ENCODE peak calls at places on chromosomes 6 and 20, in four cellular contexts. A is WTC11, F is HepG2, L is K562. H is an unnamed sample.

GRCh38 chr20:25044660-25045342 is 13.1 kb downstream of the ACSS1 start:
- DNase-seq in A (no peak), F (no peak), L (no peak), H (no peak)

GRCh38 chr20:58194176-58194796 is 34.2 kb downstream of the ANKRD60 start:
- DNase-seq in A (no peak), F (no peak), L (no peak), H (no peak)

GRCh38 chr20:37651932-37652331 is 41.9 kb upstream of the CTNNBL1 start:
- DNase-seq in A (peak), F (peak), L (peak), H (peak)

GRCh38 chr6:109224107-109224875 is 129.0 kb downstream of the CEP57L1 start:
- DNase-seq in A (no peak), F (no peak), L (no peak), H (no peak)

GRCh38 chr6:31246051-31246495 is 25.8 kb downstream of the HLA-C start:
- DNase-seq in A (no peak), F (peak), L (no peak), H (peak)

GRCh38 chr20:4726710-4727391 is 5.1 kb downstream of the PRND start:
- DNase-seq in A (no peak), F (no peak), L (no peak), H (no peak)

GRCh38 chr20:53402233-53403005 is 191.2 kb downstream of the ZNF217 start:
- DNase-seq in A (no peak), F (no peak), L (no peak), H (no peak)

GRCh38 chr20:2237059-2237458 is 58.7 kb upstream of the TGM3 start:
- DNase-seq in A (peak), F (no peak), L (no peak), H (no peak)

GRCh38 chr6:35091353-35092083 is 49.6 kb downstream of the TCP11 start:
- DNase-seq in A (no peak), F (no peak), L (no peak), H (no peak)

GRCh38 chr6:144413418-144413817 is 128.3 kb downstream of the UTRN start:
- DNase-seq in A (no peak), F (no peak), L (no peak), H (no peak)

GRCh38 chr6:145544514-145544913 is 190.8 kb downstream of the EPM2A start:
- DNase-seq in A (no peak), F (no peak), L (no peak), H (no peak)

GRCh38 chr6:25311251-25311910 is 32.2 kb downstream of the CARMIL1 start:
- DNase-seq in A (no peak), F (no peak), L (no peak), H (no peak)

GRCh38 chr6:143195349-143195845 is 134.7 kb downstream of the AIG1 start:
- DNase-seq in A (no peak), F (no peak), L (no peak), H (no peak)

GRCh38 chr6:165675120-165675519 is 12.1 kb upstream of the PDE10A start:
- DNase-seq in A (no peak), F (no peak), L (no peak), H (no peak)

GRCh38 chr6:11093591-11094410 is at the start of gene SMIM13:
- DNase-seq in A (peak), F (peak), L (peak), H (peak)

GRCh38 chr6:159180001-159180400 is 10.8 kb downstream of the FNDC1 start:
- DNase-seq in A (no peak), F (no peak), L (no peak), H (no peak)

GRCh38 chr20:44714102-44714700 is 968 bp upstream of the CCN5 start:
- DNase-seq in A (no peak), F (no peak), L (no peak), H (no peak)

GRCh38 chr20:44716309-44717106 is 1.3 kb downstream of the CCN5 start:
- DNase-seq in A (no peak), F (no peak), L (no peak), H (no peak)

GRCh38 chr20:44717986-44718385 is 2.8 kb downstream of the CCN5 start:
- DNase-seq in A (peak), F (no peak), L (peak), H (peak)

GRCh38 chr20:44715495-44716308 is 533 bp downstream of the CCN5 start:
- DNase-seq in A (no peak), F (no peak), L (no peak), H (no peak)

GRCh38 chr20:44714701-44715494 is at the start of gene CCN5:
- DNase-seq in A (no peak), F (peak), L (peak), H (no peak)
- TF ChIP-seq ELF4 in A (no peak), F (no peak), L (no peak), H (no peak)

GRCh38 chr6:56349196-56349595 is 101.8 kb upstream of the COL21A1 start:
- DNase-seq in A (no peak), F (no peak), L (no peak), H (no peak)
- TF ChIP-seq ELF4 in A (no peak), F (no peak), L (no peak), H (no peak)

GRCh38 chr20:17835941-17836861 is 132.4 kb downstream of the SNX5 start:
- DNase-seq in A (no peak), F (no peak), L (no peak), H (no peak)
- TF ChIP-seq ELF4 in A (no peak), F (no peak), L (no peak), H (no peak)

DNA sequence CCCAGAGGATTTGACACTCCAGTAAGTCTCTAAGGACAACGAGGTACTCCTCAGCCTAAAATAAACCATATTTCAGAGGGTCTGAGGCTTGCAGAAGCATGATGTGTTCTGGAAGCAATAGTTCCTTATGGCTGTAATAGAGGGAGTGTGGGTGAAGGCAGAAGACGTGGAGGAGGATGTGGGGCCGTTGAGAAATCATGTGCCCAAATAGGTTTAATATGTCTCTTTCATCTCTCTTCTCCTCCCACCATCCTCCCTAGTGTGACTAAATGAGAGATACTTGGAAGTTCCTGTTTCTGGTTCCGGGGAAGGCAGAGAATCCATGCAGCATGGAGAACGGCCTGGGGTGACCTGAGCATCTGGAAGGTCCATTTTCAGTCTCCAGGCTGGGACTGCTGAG is 174.0 kb upstream of the RSPO3 start:
- DNase-seq in A (no peak), F (no peak), L (no peak), H (no peak)
- TF ChIP-seq ELF4 in A (no peak), F (no peak), L (no peak), H (no peak)

GRCh38 chr6:157758516-157759023 is 64.5 kb upstream of the SNX9 start:
- DNase-seq in A (no peak), F (no peak), L (peak), H (no peak)

GRCh38 chr6:157760589-157761330 is 62.3 kb upstream of the SNX9 start:
- DNase-seq in A (no peak), F (no peak), L (no peak), H (no peak)

GRCh38 chr6:157760137-157760536 is 62.9 kb upstream of the SNX9 start:
- DNase-seq in A (no peak), F (no peak), L (no peak), H (no peak)

GRCh38 chr6:157757430-157758403 is 65.3 kb upstream of the SNX9 start:
- DNase-seq in A (no peak), F (no peak), L (no peak), H (no peak)

DNA sequence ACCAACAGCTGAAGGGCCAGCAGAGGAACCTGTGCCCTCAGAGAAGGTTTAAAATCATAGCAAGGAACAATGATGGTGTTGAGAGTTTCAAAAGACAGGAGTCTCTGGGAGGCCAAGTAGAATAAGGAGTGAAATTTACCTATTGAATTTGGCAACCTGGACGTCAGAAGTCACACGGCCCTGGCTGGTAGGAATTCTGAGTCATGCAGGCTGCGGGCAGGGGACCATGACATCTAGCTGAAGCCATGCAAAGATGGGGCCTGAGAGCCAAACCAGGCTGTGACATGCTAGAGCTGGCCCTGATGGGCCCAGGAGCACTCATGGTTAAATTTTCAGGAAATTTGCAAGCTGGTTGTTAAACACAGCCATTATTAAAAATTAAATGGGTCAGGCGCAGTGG is 64.0 kb upstream of the SNX9 start:
- DNase-seq in A (no peak), F (no peak), L (no peak), H (no peak)
- TF ChIP-seq ELF4 in A (no peak), F (no peak), L (no peak), H (no peak)

DNA sequence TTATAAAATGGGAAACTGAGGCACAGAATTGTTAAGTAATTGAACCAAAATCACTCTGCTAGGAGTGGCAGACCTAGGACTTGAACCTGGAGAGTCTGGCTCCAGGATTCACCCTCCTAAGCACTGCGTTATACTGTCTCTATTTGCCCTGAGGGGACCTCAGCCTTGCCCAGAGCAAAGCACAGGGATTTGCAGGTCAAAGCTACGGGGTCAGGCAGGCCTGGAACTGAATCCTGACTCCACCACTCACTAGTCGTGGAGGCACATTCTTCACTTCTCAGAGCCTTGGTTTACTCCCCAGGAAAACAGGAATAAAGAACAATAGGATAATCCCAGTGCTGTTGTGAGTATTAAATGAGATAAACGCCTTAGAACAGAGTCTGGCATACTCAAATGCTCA is 19.4 kb downstream of the KCNK15 start:
- DNase-seq in A (no peak), F (no peak), L (no peak), H (no peak)
- TF ChIP-seq ELF4 in A (no peak), F (no peak), L (no peak), H (no peak)

GRCh38 chr6:219019-219570 is 73.2 kb upstream of the DUSP22 start:
- DNase-seq in A (no peak), F (no peak), L (no peak), H (no peak)

GRCh38 chr6:218153-219018 is 73.9 kb upstream of the DUSP22 start:
- DNase-seq in A (no peak), F (no peak), L (no peak), H (no peak)

GRCh38 chr6:215335-216034 is 76.8 kb upstream of the DUSP22 start:
- DNase-seq in A (no peak), F (no peak), L (no peak), H (no peak)

GRCh38 chr6:219641-220198 is 72.6 kb upstream of the DUSP22 start:
- DNase-seq in A (peak), F (peak), L (peak), H (no peak)

DNA sequence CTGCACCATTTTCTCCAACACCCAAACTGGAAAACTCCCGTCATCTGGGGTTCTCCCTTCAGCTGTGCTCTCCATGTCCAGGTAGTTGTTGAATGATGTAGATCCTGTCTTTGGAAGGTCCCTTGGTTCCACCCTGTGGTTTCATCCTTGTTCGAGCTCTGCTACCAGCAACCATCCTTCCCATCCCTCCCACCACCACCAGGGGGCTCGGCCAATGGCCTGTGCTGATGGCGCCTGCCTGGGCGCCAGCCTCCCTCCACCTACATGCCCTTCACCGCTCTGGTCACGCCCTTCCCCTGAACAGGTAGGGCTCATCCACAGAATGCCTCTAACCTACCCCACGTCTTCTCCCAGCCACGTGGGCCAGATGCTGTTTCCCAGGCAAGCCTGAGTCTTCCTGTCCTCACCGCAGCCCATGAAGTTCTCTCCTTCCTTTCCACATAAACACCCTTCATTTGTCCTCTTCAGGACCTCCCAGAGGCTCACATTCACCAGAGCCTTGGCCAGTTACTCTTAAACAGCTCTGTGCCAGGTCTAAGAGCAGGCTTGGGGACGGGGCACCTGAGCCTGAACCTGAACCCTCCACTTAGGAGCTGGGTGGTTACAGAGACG is 75.1 kb upstream of the DUSP22 start:
- DNase-seq in A (peak), F (peak), L (peak), H (peak)
- TF ChIP-seq ELF4 in A (no peak), F (no peak), L (no peak), H (no peak)